ENCODE peak calls at places on chromosome 19, in eight cellular contexts. Y is HepG2, G is substantia nigra, D is ascending aorta, A is EH, N is heart left ventricle, B is T-helper 1 cell, U is spleen. M is an unnamed sample.

GRCh38 chr19:4077800-4078683 is 11.3 kb upstream of the ZBTB7A start:
- DNase-seq in A (peak), N (peak), B (no peak), D (no peak), U (peak), G (no peak), Y (no peak), M (peak)

GRCh38 chr19:45900661-45901431 is 1.6 kb downstream of the MYPOP start:
- DNase-seq in B (no peak), Y (no peak), D (no peak), G (no peak), A (no peak), U (no peak), N (no peak), M (no peak)

GRCh38 chr19:15249912-15250634 is 17.8 kb upstream of the EPHX3 start:
- DNase-seq in U (no peak), D (no peak), A (peak), Y (no peak), B (no peak), N (peak), G (no peak), M (peak)

GRCh38 chr19:34926685-34927375 is at the start of gene ZNF30:
- DNase-seq in A (peak), B (peak), D (peak), U (peak), G (peak), Y (peak), N (peak), M (peak)

GRCh38 chr19:53455828-53456227 is 11.7 kb upstream of the ZNF813 start:
- DNase-seq in N (no peak), G (no peak), B (no peak), D (no peak), A (no peak), Y (no peak), U (no peak), M (no peak)

GRCh38 chr19:49700563-49700962 is 9.6 kb downstream of the CPT1C start:
- DNase-seq in G (no peak), U (no peak), B (no peak), N (no peak), Y (no peak), D (no peak), A (no peak), M (no peak)

GRCh38 chr19:46975918-46976782 is 43.5 kb upstream of the NPAS1 start:
- DNase-seq in B (no peak), Y (peak), N (peak), A (peak), G (peak), D (peak), U (peak), M (peak)

GRCh38 chr19:46616631-46617322 is 8.1 kb downstream of the PTGIR start:
- DNase-seq in D (no peak), N (peak), G (peak), B (no peak), A (peak), Y (peak), U (peak), M (peak)

GRCh38 chr19:51739466-51740213 is 12.0 kb downstream of the FPR1 start:
- DNase-seq in Y (no peak), A (no peak), U (no peak), D (no peak), B (no peak), G (no peak), N (no peak), M (no peak)

GRCh38 chr19:8561071-8561764 is 16.0 kb downstream of the MYO1F start:
- DNase-seq in Y (no peak), N (no peak), B (no peak), U (no peak), G (no peak), D (no peak), A (no peak), M (no peak)

GRCh38 chr19:31715249-31715944 is 366.2 kb upstream of the TSHZ3 start:
- DNase-seq in Y (no peak), N (no peak), D (no peak), G (no peak), A (no peak), B (no peak), U (no peak), M (no peak)

GRCh38 chr19:40056505-40056904 is 474 bp upstream of the ZNF780B start:
- DNase-seq in G (no peak), Y (no peak), B (no peak), U (no peak), A (no peak), N (no peak), D (no peak), M (no peak)

GRCh38 chr19:3471954-3472655 is 8.2 kb downstream of the SMIM24 start:
- DNase-seq in D (no peak), B (peak), G (no peak), A (peak), N (peak), Y (no peak), U (no peak), M (peak)

GRCh38 chr19:695350-695949 is at the start of gene PRSS57:
- DNase-seq in N (no peak), B (no peak), U (no peak), Y (no peak), D (no peak), G (no peak), A (no peak), M (no peak)